ENCODE peak calls at places on chromosome 4, in five cellular contexts. M is HepG2, R is GM12878, X is HCT116, U is K562. E is an unnamed sample.

GRCh38 chr4:178086324-178086723 is 644.1 kb upstream of the AGA start:
- DNase-seq in M (peak), R (no peak), X (peak), U (peak), E (no peak)

GRCh38 chr4:79467246-79467932 is 59.4 kb upstream of the GK2 start:
- DNase-seq in M (no peak), R (no peak), X (no peak), U (no peak), E (no peak)

GRCh38 chr4:101651778-101652177 is 138.8 kb upstream of the BANK1 start:
- DNase-seq in M (no peak), R (no peak), X (no peak), U (no peak), E (no peak)

GRCh38 chr4:39732728-39733127 is 34.8 kb downstream of the UBE2K start:
- DNase-seq in M (no peak), R (no peak), X (no peak), U (no peak), E (no peak)

GRCh38 chr4:106914223-106914622 is 121.9 kb downstream of the DKK2 start:
- DNase-seq in M (no peak), R (no peak), X (no peak), U (no peak), E (no peak)

GRCh38 chr4:190015538-190016368 is 11.3 kb downstream of the FRG2 start:
- DNase-seq in M (no peak), R (no peak), X (no peak), U (no peak), E (no peak)

GRCh38 chr4:67684839-67685531 is 16.0 kb downstream of the UBA6 start:
- DNase-seq in M (no peak), R (no peak), X (no peak), U (no peak), E (no peak)

GRCh38 chr4:110490109-110490508 is 14.2 kb downstream of the ENPEP start:
- DNase-seq in M (no peak), R (no peak), X (no peak), U (no peak), E (no peak)

GRCh38 chr4:47498899-47499298 is 13.8 kb downstream of the ATP10D start:
- DNase-seq in M (no peak), R (no peak), X (no peak), U (no peak), E (no peak)

GRCh38 chr4:163344147-163345050 is 707 bp downstream of the NPY5R start:
- DNase-seq in M (no peak), R (no peak), X (no peak), U (no peak), E (no peak)

GRCh38 chr4:125198916-125199315 is 115.8 kb upstream of the FAT4 start:
- DNase-seq in M (no peak), R (no peak), X (no peak), U (no peak), E (no peak)

GRCh38 chr4:138952405-138952804 is 63.2 kb upstream of the NOCT start:
- DNase-seq in M (no peak), R (no peak), X (no peak), U (no peak), E (peak)

GRCh38 chr4:138816883-138817282 is 198.7 kb upstream of the NOCT start:
- DNase-seq in M (no peak), R (no peak), X (no peak), U (peak), E (no peak)

GRCh38 chr4:15400911-15401671 is 26.7 kb upstream of the C1QTNF7 start:
- DNase-seq in M (no peak), R (no peak), X (no peak), U (no peak), E (no peak)

GRCh38 chr4:179803857-179804256 is 2361.6 kb upstream of the AGA start:
- DNase-seq in M (no peak), R (no peak), X (no peak), U (no peak), E (no peak)

GRCh38 chr4:38368612-38369011 is 295.4 kb upstream of the KLF3 start:
- DNase-seq in M (no peak), R (no peak), X (no peak), U (no peak), E (no peak)

GRCh38 chr4:182449186-182449880 is 206.1 kb downstream of the TENM3 start:
- DNase-seq in M (no peak), R (no peak), X (no peak), U (no peak), E (peak)

GRCh38 chr4:22416403-22416802 is 99.5 kb downstream of the ADGRA3 start:
- DNase-seq in M (no peak), R (no peak), X (no peak), U (peak), E (no peak)

GRCh38 chr4:8019396-8020365 is 80.0 kb upstream of the AFAP1 start:
- DNase-seq in M (no peak), R (no peak), X (no peak), U (no peak), E (no peak)

GRCh38 chr4:177569443-177569842 is 127.2 kb upstream of the AGA start:
- DNase-seq in M (no peak), R (no peak), X (no peak), U (no peak), E (no peak)

GRCh38 chr4:86108152-86108551 is 251.7 kb downstream of the MAPK10 start:
- DNase-seq in M (no peak), R (no peak), X (no peak), U (no peak), E (no peak)

GRCh38 chr4:128349921-128350320 is 62.3 kb upstream of the PGRMC2 start:
- DNase-seq in M (peak), R (no peak), X (no peak), U (peak), E (no peak)

GRCh38 chr4:26083987-26084386 is 170.0 kb downstream of the SMIM20 start:
- DNase-seq in M (no peak), R (peak), X (peak), U (no peak), E (no peak)

GRCh38 chr4:172815499-172816175 is 353.0 kb upstream of the GALNT7 start:
- DNase-seq in M (no peak), R (no peak), X (no peak), U (no peak), E (no peak)

GRCh38 chr4:111960241-111960667 is 185.0 kb upstream of the FAM241A start:
- DNase-seq in M (no peak), R (peak), X (peak), U (no peak), E (no peak)

GRCh38 chr4:83535945-83536648 is at the start of gene GPAT3:
- DNase-seq in M (peak), R (no peak), X (peak), U (peak), E (peak)

GRCh38 chr4:139655116-139655515 is 10.5 kb upstream of the MGST2 start:
- DNase-seq in M (peak), R (no peak), X (no peak), U (peak), E (no peak)

GRCh38 chr4:112813790-112814189 is 176.8 kb downstream of the LARP7 start:
- DNase-seq in M (no peak), R (peak), X (no peak), U (no peak), E (no peak)

GRCh38 chr4:185215261-185215660 is 5.9 kb downstream of the SNX25 start:
- DNase-seq in M (no peak), R (no peak), X (no peak), U (no peak), E (no peak)

GRCh38 chr4:122739174-122739573 is 6.7 kb downstream of the BBS12 start:
- DNase-seq in M (no peak), R (no peak), X (no peak), U (no peak), E (no peak)

GRCh38 chr4:21386166-21386780 is 562.3 kb downstream of the KCNIP4 start:
- DNase-seq in M (no peak), R (no peak), X (no peak), U (no peak), E (no peak)

GRCh38 chr4:73593631-73594241 is 26.5 kb downstream of the RASSF6 start:
- DNase-seq in M (peak), R (no peak), X (peak), U (peak), E (no peak)

GRCh38 chr4:155403886-155404285 is 27.1 kb upstream of the MAP9 start:
- DNase-seq in M (no peak), R (no peak), X (peak), U (no peak), E (no peak)

GRCh38 chr4:168796362-168797106 is 213.5 kb downstream of the CBR4 start:
- DNase-seq in M (peak), R (no peak), X (peak), U (no peak), E (no peak)

GRCh38 chr4:1740021-1740545 is 18.8 kb downstream of the TACC3 start:
- DNase-seq in M (no peak), R (no peak), X (no peak), U (no peak), E (no peak)

GRCh38 chr4:145181091-145181501 is 707 bp upstream of the OTUD4 start:
- DNase-seq in M (no peak), R (no peak), X (no peak), U (no peak), E (no peak)

GRCh38 chr4:244471-244870 is 60.8 kb downstream of the ZNF732 start:
- DNase-seq in M (peak), R (peak), X (peak), U (peak), E (peak)

GRCh38 chr4:243407-243806 is 61.9 kb downstream of the ZNF732 start:
- DNase-seq in M (no peak), R (no peak), X (no peak), U (no peak), E (peak)

GRCh38 chr4:242121-242848 is 63.0 kb downstream of the ZNF732 start:
- DNase-seq in M (peak), R (peak), X (no peak), U (peak), E (peak)
- TF ChIP-seq SRF in M (no peak), R (no peak), X (no peak), U (no peak), E (no peak)

GRCh38 chr4:165343353-165344191 is 16.1 kb downstream of the MSMO1 start:
- DNase-seq in M (peak), R (no peak), X (no peak), U (no peak), E (no peak)

GRCh38 chr4:165351359-165352130 is 24.1 kb downstream of the MSMO1 start:
- DNase-seq in M (peak), R (no peak), X (no peak), U (no peak), E (no peak)

GRCh38 chr4:165347647-165348569 is 20.4 kb downstream of the MSMO1 start:
- DNase-seq in M (no peak), R (no peak), X (no peak), U (no peak), E (no peak)

GRCh38 chr4:165345663-165346417 is 18.4 kb downstream of the MSMO1 start:
- DNase-seq in M (no peak), R (no peak), X (no peak), U (no peak), E (no peak)
- TF ChIP-seq SRF in M (no peak), R (no peak), X (no peak), U (no peak), E (no peak)

GRCh38 chr4:165827018-165827417 is 46.0 kb upstream of the TLL1 start:
- DNase-seq in M (no peak), R (no peak), X (no peak), U (no peak), E (no peak)
- TF ChIP-seq SRF in M (no peak), R (no peak), X (no peak), U (no peak), E (no peak)

GRCh38 chr4:134174271-134174670 is 27.3 kb downstream of the PABPC4L start:
- DNase-seq in M (no peak), R (no peak), X (no peak), U (no peak), E (no peak)
- TF ChIP-seq SRF in M (no peak), R (no peak), X (no peak), U (no peak), E (no peak)

DNA sequence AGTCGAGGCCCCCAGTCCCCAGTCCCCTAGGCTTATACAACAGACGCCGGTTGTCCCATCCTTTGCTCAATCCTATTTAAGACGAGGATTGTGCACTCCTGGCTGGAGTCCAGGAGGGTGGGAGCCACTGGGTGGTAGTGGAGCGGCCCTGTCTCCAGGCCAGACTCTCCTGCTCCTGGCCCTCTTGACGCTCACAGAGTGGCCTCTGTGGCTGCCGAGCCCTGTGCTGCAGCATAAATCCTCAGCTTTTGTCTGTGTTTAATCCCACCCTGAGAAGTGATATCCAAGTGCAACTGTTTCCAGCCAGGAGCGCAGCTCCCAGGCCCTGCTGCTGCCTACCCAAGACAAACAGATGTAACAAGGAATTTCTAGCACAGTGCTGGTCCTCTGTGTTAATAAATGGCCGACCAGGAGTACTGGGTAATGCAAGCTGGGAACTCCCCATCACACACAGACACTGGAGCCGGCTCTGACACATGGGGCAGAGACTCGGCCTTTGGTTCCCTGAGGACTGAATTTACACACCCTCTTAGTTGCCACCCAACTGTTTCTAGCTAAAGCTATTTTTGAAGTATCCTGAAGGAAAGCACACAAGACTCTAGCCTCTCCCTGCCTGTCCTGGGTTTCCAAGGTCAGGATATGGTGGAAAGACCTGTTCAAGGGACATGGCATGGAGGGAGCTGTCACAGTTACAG is 85.3 kb downstream of the GATB start:
- DNase-seq in M (no peak), R (no peak), X (no peak), U (no peak), E (no peak)
- TF ChIP-seq SRF in M (no peak), R (no peak), X (no peak), U (no peak), E (no peak)

E was measured in H1.